ENCODE peak calls at places on chromosomes 3 and 15, in six cellular contexts. X, L, Z, F, U and O are unnamed samples.

GRCh38 chr15:58873267-58873666 is 60.2 kb downstream of the SLTM start:
- DNase-seq in X (no peak), L (no peak), Z (no peak), F (no peak), U (no peak), O (no peak)

GRCh38 chr3:57998366-57999283 is 9.6 kb upstream of the FLNB start:
- DNase-seq in X (peak; percentile 23), L (no peak), Z (peak; percentile 28), F (no peak), U (no peak), O (no peak)

GRCh38 chr15:39621961-39622360 is 41.1 kb downstream of the THBS1 start:
- DNase-seq in X (no peak), L (no peak), Z (no peak), F (no peak), U (no peak), O (no peak)

GRCh38 chr3:109081746-109082510 is 36.0 kb downstream of the MORC1 start:
- DNase-seq in X (peak; percentile 10), L (no peak), Z (peak; percentile 63), F (no peak), U (peak; percentile 4), O (peak; percentile 59)

GRCh38 chr3:37458162-37458895 is 283.9 kb upstream of the LRRFIP2 start:
- DNase-seq in X (no peak), L (no peak), Z (no peak), F (peak; percentile 90), U (no peak), O (no peak)

GRCh38 chr15:89457086-89457485 is 39.3 kb downstream of the RHCG start:
- DNase-seq in X (peak; percentile 15), L (peak; percentile 2), Z (no peak), F (no peak), U (no peak), O (peak; percentile 31)

GRCh38 chr3:139265131-139266016 is 78.4 kb upstream of the MRPS22 start:
- DNase-seq in X (no peak), L (no peak), Z (no peak), F (no peak), U (no peak), O (no peak)

GRCh38 chr3:16171009-16171408 is 3.5 kb upstream of the GALNT15 start:
- DNase-seq in X (no peak), L (no peak), Z (no peak), F (no peak), U (no peak), O (no peak)

GRCh38 chr3:197298858-197299854 is 744 bp upstream of the DLG1 start:
- DNase-seq in X (peak; percentile 37), L (peak; percentile 76), Z (peak; percentile 50), F (no peak), U (no peak), O (peak; percentile 37)

GRCh38 chr3:52094591-52095485 is 38.5 kb upstream of the DUSP7 start:
- DNase-seq in X (no peak), L (peak; percentile 71), Z (no peak), F (no peak), U (no peak), O (no peak)

GRCh38 chr3:185631508-185632206 is 45.6 kb downstream of the SENP2 start:
- DNase-seq in X (no peak), L (no peak), Z (no peak), F (no peak), U (no peak), O (peak; percentile 21)

GRCh38 chr3:62577153-62577552 is 203.8 kb upstream of the FEZF2 start:
- DNase-seq in X (no peak), L (no peak), Z (no peak), F (no peak), U (no peak), O (no peak)

GRCh38 chr3:154235330-154235729 is 89.0 kb downstream of the DHX36 start:
- DNase-seq in X (no peak), L (no peak), Z (no peak), F (no peak), U (no peak), O (no peak)

GRCh38 chr3:139937674-139938279 is 2.8 kb downstream of the CLSTN2 start:
- DNase-seq in X (peak; percentile 33), L (no peak), Z (no peak), F (no peak), U (no peak), O (peak; percentile 64)

GRCh38 chr3:142106536-142106935 is 42.8 kb downstream of the TFDP2 start:
- DNase-seq in X (no peak), L (no peak), Z (no peak), F (no peak), U (no peak), O (no peak)

GRCh38 chr3:132660745-132661067 is 577 bp downstream of the UBA5 start:
- DNase-seq in X (no peak), L (no peak), Z (no peak), F (no peak), U (no peak), O (peak; percentile 27)

GRCh38 chr15:38768970-38769369 is 204.4 kb upstream of the RASGRP1 start:
- DNase-seq in X (peak; percentile 21), L (peak; percentile 70), Z (no peak), F (no peak), U (no peak), O (peak; percentile 23)

GRCh38 chr3:128497305-128498126 is 4.5 kb upstream of the GATA2 start:
- DNase-seq in X (peak; percentile 39), L (peak; percentile 90), Z (peak; percentile 68), F (peak; percentile 17), U (no peak), O (peak; percentile 87)